ENCODE peak calls at places on chromosomes 16 and 17, in five cellular contexts. C, N, E, X and P are unnamed samples.

GRCh38 chr16:82660078-82660645 is 33.4 kb downstream of the CDH13 start:
- DNase-seq in C (no peak), N (no peak), E (no peak), X (peak; percentile 72), P (no peak)

GRCh38 chr17:64420143-64420670 is 28.7 kb upstream of the MILR1 start:
- DNase-seq in C (peak; percentile 67), N (peak; percentile 74), E (no peak), X (no peak), P (no peak)

GRCh38 chr17:48162946-48163506 is 55.5 kb downstream of the SNX11 start:
- DNase-seq in C (no peak), N (no peak), E (peak; percentile 11), X (no peak), P (no peak)

GRCh38 chr17:59859444-59860025 is 33.2 kb downstream of the TUBD1 start:
- DNase-seq in C (no peak), N (no peak), E (no peak), X (no peak), P (no peak)

GRCh38 chr17:42559076-42559475 is 2.9 kb upstream of the COASY start:
- DNase-seq in C (no peak), N (no peak), E (peak; percentile 54), X (no peak), P (no peak)

GRCh38 chr17:82772026-82772425 is 20.2 kb downstream of the TBCD start:
- DNase-seq in C (peak; percentile 36), N (no peak), E (peak; percentile 62), X (no peak), P (no peak)

GRCh38 chr17:69819316-69820087 is 255.5 kb upstream of the KCNJ16 start:
- DNase-seq in C (no peak), N (no peak), E (no peak), X (no peak), P (no peak)

GRCh38 chr16:86635181-86635580 is 56.8 kb downstream of the FOXL1 start:
- DNase-seq in C (no peak), N (peak; percentile 32), E (no peak), X (no peak), P (no peak)

GRCh38 chr16:8756755-8757154 is 40.7 kb downstream of the TMEM186 start:
- DNase-seq in C (no peak), N (no peak), E (no peak), X (no peak), P (no peak)

GRCh38 chr16:69131167-69131748 is 1.1 kb downstream of the CHTF8 start:
- DNase-seq in C (no peak), N (peak; percentile 67), E (no peak), X (peak; percentile 48), P (no peak)

GRCh38 chr16:15517743-15518142 is 83.4 kb downstream of the BMERB1 start:
- DNase-seq in C (no peak), N (no peak), E (no peak), X (no peak), P (no peak)

GRCh38 chr16:50288920-50289319 is 22.6 kb downstream of the ADCY7 start:
- DNase-seq in C (no peak), N (no peak), E (no peak), X (no peak), P (no peak)

GRCh38 chr16:67199808-67200198 is 872 bp downstream of the ELMO3 start:
- DNase-seq in C (no peak), N (peak; percentile 61), E (peak; percentile 63), X (no peak), P (peak; percentile 64)

GRCh38 chr16:6558133-6558532 is 774.5 kb upstream of the RBFOX1 start:
- DNase-seq in C (no peak), N (peak; percentile 76), E (no peak), X (no peak), P (no peak)

GRCh38 chr16:55073830-55074229 is 143.2 kb downstream of the IRX5 start:
- DNase-seq in C (no peak), N (no peak), E (no peak), X (no peak), P (no peak)

GRCh38 chr16:68297908-68298307 is 12.8 kb downstream of the SLC7A6OS start:
- DNase-seq in C (no peak), N (no peak), E (no peak), X (no peak), P (no peak)

GRCh38 chr17:81926451-81927144 is 937 bp downstream of the MAFG start:
- DNase-seq in C (peak; percentile 50), N (peak; percentile 85), E (peak; percentile 90), X (peak; percentile 93), P (no peak)

GRCh38 chr17:73706858-73707257 is 62.6 kb upstream of the SDK2 start:
- DNase-seq in C (no peak), N (no peak), E (no peak), X (no peak), P (no peak)

GRCh38 chr16:49834496-49835009 is 21.4 kb downstream of the ZNF423 start:
- DNase-seq in C (no peak), N (peak; percentile 72), E (peak; percentile 25), X (peak; percentile 92), P (no peak)

GRCh38 chr17:75758131-75758905 is 6.7 kb downstream of the GALK1 start:
- DNase-seq in C (no peak), N (no peak), E (no peak), X (peak; percentile 66), P (peak; percentile 73)

GRCh38 chr16:19136549-19137196 is 22.9 kb downstream of the ITPRIPL2 start:
- DNase-seq in C (no peak), N (no peak), E (peak; percentile 36), X (no peak), P (no peak)

GRCh38 chr17:50469671-50470305 is 1.1 kb upstream of the CHAD start:
- DNase-seq in C (no peak), N (no peak), E (no peak), X (no peak), P (no peak)

GRCh38 chr17:45334231-45334630 is 17.4 kb upstream of the MAP3K14 start:
- DNase-seq in C (no peak), N (no peak), E (peak; percentile 7), X (no peak), P (peak; percentile 37)

GRCh38 chr16:56281256-56281805 is 90.0 kb downstream of the GNAO1 start:
- DNase-seq in C (no peak), N (peak; percentile 95), E (no peak), X (no peak), P (no peak)

GRCh38 chr16:79613009-79613408 is 12.5 kb upstream of the MAF start:
- DNase-seq in C (no peak), N (no peak), E (no peak), X (no peak), P (no peak)

GRCh38 chr17:59154335-59154720 is 658 bp downstream of the SKA2 start:
- DNase-seq in C (no peak), N (peak; percentile 75), E (peak; percentile 46), X (peak; percentile 82), P (no peak)

GRCh38 chr16:11301645-11302513 is 20.7 kb upstream of the PRM1 start:
- DNase-seq in C (no peak), N (no peak), E (no peak), X (no peak), P (no peak)

GRCh38 chr16:9495824-9496223 is 404.4 kb downstream of the HAPSTR1 start:
- DNase-seq in C (no peak), N (no peak), E (no peak), X (no peak), P (no peak)

DNA sequence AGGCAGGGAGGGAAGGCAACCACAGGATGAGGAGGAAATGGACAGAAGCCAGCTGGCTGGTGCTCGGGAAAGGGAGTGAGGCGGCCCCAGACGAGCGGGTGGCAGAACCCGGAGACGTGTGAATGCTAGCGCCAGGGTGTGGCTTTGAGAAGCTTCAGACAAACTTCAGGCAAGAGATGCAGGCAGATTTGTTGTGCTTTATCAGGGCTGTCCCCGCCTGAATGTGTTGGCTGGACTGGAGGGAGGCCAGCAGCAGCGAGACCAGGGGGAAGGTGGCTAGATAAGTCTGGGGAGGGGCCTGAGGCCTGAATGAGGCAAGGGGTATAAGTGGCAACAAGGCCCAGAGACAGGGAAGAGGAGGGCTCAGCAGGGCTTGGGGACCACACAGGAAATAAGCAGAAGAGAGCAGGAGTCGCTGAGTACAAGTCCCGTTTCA is 22.0 kb downstream of the CAMKK1 start:
- DNase-seq in C (no peak), N (no peak), E (peak; percentile 34), X (no peak), P (no peak)
- H3K4me3 ChIP-seq in C (no peak overlapping the region), N (no peak overlapping the region), E (no peak overlapping the region), X (no peak overlapping the region), P (no peak overlapping the region)

DNA sequence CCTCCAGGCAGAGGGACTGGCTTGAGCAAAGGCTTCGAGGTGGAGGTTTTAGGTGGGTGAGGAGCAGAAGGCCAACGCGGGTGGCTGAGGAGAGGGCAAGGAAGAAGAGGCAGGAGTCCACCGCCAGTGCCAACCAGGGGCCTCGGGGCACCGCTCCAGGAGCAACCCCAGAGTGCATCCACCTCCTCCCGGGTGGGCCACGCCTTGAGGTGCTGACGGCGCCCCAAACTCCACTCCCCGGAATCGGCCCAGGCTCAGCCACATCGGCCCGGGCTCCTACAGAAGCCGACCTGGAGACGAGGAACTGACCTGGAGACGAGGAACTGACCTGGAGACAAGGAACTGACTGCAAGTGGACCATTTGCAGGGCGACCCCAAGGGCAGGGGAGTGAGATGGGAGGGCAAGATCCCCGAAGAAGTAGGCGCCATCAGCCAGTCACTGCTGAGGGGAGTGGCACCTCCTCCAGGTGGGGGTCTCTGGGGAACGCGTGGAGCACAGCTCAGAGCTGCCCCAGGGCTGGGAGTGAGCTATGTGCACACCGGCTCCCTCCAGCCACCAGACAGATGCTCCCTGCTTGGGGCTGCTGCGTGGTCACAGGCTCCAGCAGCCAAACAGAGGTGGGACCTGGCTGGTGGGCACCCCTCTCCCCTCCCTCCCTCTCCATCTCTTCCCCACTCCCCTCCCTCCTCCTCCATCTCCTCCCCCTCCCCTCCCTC is 29.2 kb upstream of the CBFA2T3 start:
- DNase-seq in C (no peak), N (no peak), E (no peak), X (peak; percentile 65), P (peak; percentile 51)
- H3K4me3 ChIP-seq in C (no peak overlapping the region), N (no peak overlapping the region), E (no peak overlapping the region), X (no peak overlapping the region), P (no peak overlapping the region)

GRCh38 chr17:17314501-17315071 is 11.4 kb downstream of the NT5M start:
- DNase-seq in C (no peak), N (no peak), E (no peak), X (no peak), P (no peak)
- H3K4me3 ChIP-seq in C (no peak overlapping the region), N (no peak overlapping the region), E (no peak overlapping the region), X (no peak overlapping the region), P (no peak overlapping the region)

DNA sequence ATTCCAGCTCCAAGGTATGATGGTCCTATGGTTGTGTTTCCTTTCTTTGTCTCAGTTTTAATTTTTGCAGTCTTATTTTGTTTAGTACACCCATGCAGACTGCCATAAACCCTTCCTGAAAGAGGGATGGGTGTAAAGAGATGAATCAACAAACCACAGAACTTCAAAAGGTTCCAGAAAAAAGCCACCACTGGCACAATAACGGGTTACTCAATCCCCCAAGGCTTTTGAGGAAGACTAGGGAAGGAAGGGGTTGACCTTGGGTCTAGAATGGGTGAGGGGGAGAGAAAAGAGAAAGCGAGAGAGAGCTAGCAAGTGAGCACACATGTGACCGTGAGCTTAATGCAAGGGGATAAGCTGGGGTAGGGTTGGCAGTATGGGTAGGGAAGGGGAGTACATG is 168.1 kb downstream of the XYLT1 start:
- DNase-seq in C (no peak), N (no peak), E (no peak), X (no peak), P (no peak)
- H3K4me3 ChIP-seq in C (no peak overlapping the region), N (no peak overlapping the region), E (no peak overlapping the region), X (no peak overlapping the region), P (no peak overlapping the region)